ENCODE peak calls at places on chromosomes 6 and 20, in four cellular contexts. F is K562, I is WTC11, T is HepG2. Z is an unnamed sample.
A peak's percentile ranks its signal among the peaks of the same experiment; 100 is the strongest.

GRCh38 chr6:125746731-125747588 is 2.5 kb upstream of the HEY2 start:
- DNase-seq in F (peak; percentile 58), I (peak; percentile 81), T (peak; percentile 59), Z (peak; percentile 52)

GRCh38 chr6:40550096-40550731 is 37.0 kb downstream of the LRFN2 start:
- DNase-seq in F (peak; percentile 56), I (no peak), T (peak; percentile 54), Z (peak; percentile 54)

GRCh38 chr6:54640911-54641310 is 205.7 kb upstream of the FAM83B start:
- DNase-seq in F (no peak), I (no peak), T (no peak), Z (no peak)

GRCh38 chr6:148218542-148219258 is 123.9 kb upstream of the SASH1 start:
- DNase-seq in F (no peak), I (no peak), T (no peak), Z (no peak)

GRCh38 chr6:381742-382461 is 9.7 kb upstream of the IRF4 start:
- DNase-seq in F (no peak), I (no peak), T (no peak), Z (no peak)

GRCh38 chr6:54801669-54802068 is 44.9 kb upstream of the FAM83B start:
- DNase-seq in F (no peak), I (no peak), T (no peak), Z (peak; percentile 20)

GRCh38 chr20:41173791-41174341 is 36.5 kb downstream of the PLCG1 start:
- DNase-seq in F (no peak), I (no peak), T (no peak), Z (no peak)

GRCh38 chr20:53712212-53712977 is 118.8 kb upstream of the ZNF217 start:
- DNase-seq in F (no peak), I (peak; percentile 37), T (peak; percentile 31), Z (no peak)

GRCh38 chr6:156175971-156176421 is 601.2 kb upstream of the ARID1B start:
- DNase-seq in F (no peak), I (peak; percentile 59), T (peak; percentile 8), Z (peak; percentile 51)

GRCh38 chr20:48846516-48847492 is 19.0 kb upstream of the PREX1 start:
- DNase-seq in F (no peak), I (peak; percentile 54), T (no peak), Z (no peak)

GRCh38 chr6:30749554-30750378 is 5.4 kb upstream of the IER3 start:
- DNase-seq in F (no peak), I (no peak), T (peak; percentile 65), Z (no peak)

GRCh38 chr6:69867075-69867911 is 937 bp downstream of the COL19A1 start:
- DNase-seq in F (peak; percentile 36), I (peak; percentile 68), T (peak; percentile 12), Z (peak; percentile 65)

GRCh38 chr20:10619427-10619826 is 54.4 kb downstream of the JAG1 start:
- DNase-seq in F (no peak), I (no peak), T (no peak), Z (no peak)

GRCh38 chr6:168102093-168102985 is 23.3 kb upstream of the FRMD1 start:
- DNase-seq in F (no peak), I (no peak), T (no peak), Z (no peak)

GRCh38 chr6:80769101-80769500 is 662.6 kb downstream of the BCKDHB start:
- DNase-seq in F (no peak), I (no peak), T (no peak), Z (no peak)

GRCh38 chr6:158232445-158233213 is 64.5 kb downstream of the GTF2H5 start:
- DNase-seq in F (peak; percentile 71), I (peak; percentile 53), T (peak; percentile 42), Z (peak; percentile 69)

GRCh38 chr20:43904195-43904594 is 10.5 kb upstream of the TOX2 start:
- DNase-seq in F (no peak), I (peak; percentile 22), T (peak; percentile 77), Z (no peak)

DNA sequence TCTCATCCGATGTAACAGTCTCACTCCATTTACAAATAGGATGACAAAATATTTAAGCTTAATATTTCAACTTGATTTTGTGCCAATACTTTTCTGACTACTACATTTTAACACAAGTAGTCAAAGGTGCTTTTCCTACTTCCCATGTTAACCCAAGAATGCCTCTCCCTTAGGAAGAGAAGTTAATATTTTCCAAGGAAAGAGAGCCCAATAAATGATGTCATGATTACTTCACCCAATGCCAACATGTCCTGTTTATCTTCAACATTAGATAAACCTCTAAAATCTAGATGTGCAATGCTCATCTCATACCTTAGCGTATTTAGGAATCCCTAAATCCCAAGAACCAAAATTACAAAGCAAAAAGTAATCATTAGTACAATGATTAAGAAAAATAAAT is 156.7 kb upstream of the TENT5A start:
- DNase-seq in F (no peak), I (no peak), T (no peak), Z (no peak)
- TF ChIP-seq ELF4 in F (no peak), I (no peak), T (no peak), Z (no peak)

DNA sequence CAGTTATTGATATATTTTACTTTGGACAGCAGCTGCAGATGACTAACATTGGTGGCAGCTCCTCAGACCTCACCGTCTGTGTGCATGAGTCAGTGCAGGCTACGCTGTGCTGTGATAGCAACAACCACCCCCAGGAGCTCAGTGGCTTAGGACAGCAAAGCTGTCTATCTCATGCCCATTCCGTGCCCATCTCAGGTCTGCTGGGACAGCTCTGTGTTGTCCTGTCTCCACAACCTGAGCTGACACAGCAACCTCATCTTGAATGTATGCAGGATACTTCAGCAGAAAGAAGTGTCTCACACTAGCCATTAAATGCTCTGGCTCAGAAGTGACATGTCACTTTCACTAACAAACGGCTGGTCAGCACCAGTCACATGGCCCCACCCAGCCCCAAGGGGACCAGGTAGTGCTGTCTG is 47.7 kb downstream of the BANF2 start:
- DNase-seq in F (no peak), I (no peak), T (peak; percentile 34), Z (no peak)
- TF ChIP-seq ELF4 in F (no peak), I (no peak), T (no peak), Z (no peak)

DNA sequence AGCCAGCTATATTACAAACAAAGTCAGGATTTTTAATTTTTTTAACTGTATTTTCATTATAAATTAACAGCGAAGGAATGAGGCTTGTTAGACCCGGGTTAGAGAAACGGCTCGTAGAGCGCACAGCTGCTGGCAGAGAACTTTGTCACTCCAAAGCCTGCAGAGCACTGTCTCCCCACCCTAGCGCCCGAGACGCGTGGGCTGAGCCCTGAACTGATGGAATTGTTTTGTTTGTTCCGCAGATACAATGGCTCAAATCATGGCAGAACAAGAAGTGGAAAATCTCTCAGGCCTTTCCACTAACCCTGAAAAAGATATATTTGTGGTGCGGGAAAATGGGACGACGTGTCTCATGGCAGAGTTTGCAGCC is 806 bp downstream of the LAMP5 start:
- DNase-seq in F (no peak), I (no peak), T (no peak), Z (no peak)
- TF ChIP-seq ELF4 in F (no peak), I (no peak), T (no peak), Z (no peak)

GRCh38 chr6:16585805-16586204 is 175.5 kb downstream of the ATXN1 start:
- DNase-seq in F (no peak), I (no peak), T (no peak), Z (no peak)
- TF ChIP-seq ELF4 in F (no peak), I (no peak), T (no peak), Z (no peak)

DNA sequence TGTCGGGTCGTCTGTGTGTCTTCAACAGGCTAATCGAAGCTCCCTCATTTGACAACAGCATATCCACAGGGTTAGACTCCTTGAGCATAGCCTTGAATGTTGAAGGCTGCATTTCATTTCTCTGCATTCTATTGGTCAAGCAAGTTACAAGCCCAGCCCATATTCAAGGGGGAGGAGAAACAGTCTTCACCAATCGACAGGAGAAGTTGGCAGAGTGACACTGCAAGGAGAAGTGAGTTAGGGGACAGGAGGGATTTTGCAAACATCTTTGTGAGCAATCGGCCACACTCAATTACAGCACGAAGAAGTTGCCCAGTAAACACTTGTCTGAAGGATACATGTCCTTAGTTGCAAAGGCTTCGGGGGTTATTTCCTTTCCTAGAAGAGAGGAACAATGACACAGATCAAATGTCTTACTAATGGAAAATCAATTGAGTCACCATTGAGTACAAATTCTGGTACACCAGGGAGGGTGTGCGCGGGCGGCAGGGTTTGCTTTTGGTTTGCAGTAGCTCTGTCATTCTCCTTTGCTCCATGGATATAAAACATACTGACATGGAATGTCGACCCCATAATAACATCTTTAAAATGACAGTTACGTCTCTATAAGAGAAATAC is 60.6 kb upstream of the NT5E start:
- DNase-seq in F (no peak), I (no peak), T (no peak), Z (no peak)
- TF ChIP-seq ELF4 in F (no peak), I (no peak), T (no peak), Z (no peak)

GRCh38 chr6:169902604-169903003 is 151.2 kb downstream of the ERMARD start:
- DNase-seq in F (no peak), I (no peak), T (no peak), Z (no peak)

GRCh38 chr6:169903122-169903521 is 151.7 kb downstream of the ERMARD start:
- DNase-seq in F (no peak), I (no peak), T (no peak), Z (no peak)

GRCh38 chr6:169905041-169905807 is 153.8 kb downstream of the ERMARD start:
- DNase-seq in F (no peak), I (no peak), T (no peak), Z (no peak)

GRCh38 chr6:169906004-169906740 is 154.8 kb downstream of the ERMARD start:
- DNase-seq in F (no peak), I (no peak), T (no peak), Z (no peak)

GRCh38 chr6:169904051-169904922 is 152.9 kb downstream of the ERMARD start:
- DNase-seq in F (no peak), I (no peak), T (no peak), Z (no peak)
- TF ChIP-seq ELF4 in F (no peak), I (no peak), T (no peak), Z (no peak)

DNA sequence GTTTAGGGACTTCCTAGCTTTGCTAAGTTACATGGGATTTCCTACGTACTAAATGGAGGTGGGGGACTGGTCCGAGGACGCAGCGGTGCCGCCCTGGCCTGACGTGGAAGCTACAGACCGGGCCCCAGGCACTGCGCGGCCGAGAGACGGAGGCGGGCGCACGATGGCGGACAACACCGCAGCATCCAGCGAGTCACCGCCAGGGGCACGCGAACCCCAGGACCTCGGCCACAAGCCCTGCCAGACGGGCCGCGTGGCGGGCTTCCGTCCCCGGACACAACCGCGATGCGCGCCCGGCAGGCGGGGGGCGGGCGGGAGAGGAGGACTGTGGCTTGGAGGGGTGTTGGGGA is 1516.9 kb upstream of the DEFB115 start:
- DNase-seq in F (no peak), I (no peak), T (no peak), Z (no peak)
- TF ChIP-seq ELF4 in F (no peak), I (no peak), T (no peak), Z (no peak)

GRCh38 chr6:139235666-139236065 is 56.1 kb downstream of the TXLNB start:
- DNase-seq in F (no peak), I (no peak), T (no peak), Z (no peak)
- TF ChIP-seq ELF4 in F (no peak), I (no peak), T (no peak), Z (no peak)

DNA sequence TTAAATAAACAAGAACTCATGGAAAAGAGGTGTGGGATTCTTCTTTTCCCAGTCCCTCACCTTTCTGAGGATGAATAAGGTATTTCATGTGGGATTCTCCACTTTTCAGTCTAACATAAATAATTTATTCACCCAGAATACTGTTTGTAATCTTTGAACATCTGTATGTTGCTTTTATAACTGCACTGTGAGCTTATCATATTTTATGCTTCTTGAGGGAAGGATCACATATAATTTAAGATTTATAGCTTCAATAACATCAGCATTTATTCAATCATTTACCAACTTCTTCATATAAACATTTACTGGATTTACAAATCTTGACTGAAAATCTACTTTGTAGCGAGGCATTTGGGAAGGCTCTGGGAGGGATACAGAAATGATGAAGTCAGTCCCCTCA is 154.2 kb upstream of the KCNK16 start:
- DNase-seq in F (no peak), I (no peak), T (no peak), Z (no peak)
- TF ChIP-seq ELF4 in F (no peak), I (no peak), T (no peak), Z (no peak)

Z was measured in HEK293T.